ENCODE peak calls at places on chromosomes 11 and 22, in eight cellular contexts. P is CD4-positive, alpha-beta T cell; B is amygdala; C is effector memory CD4-positive, alpha-beta T cell; N is stimulated activated naive CD4-positive, alpha-beta T cell treated with Interleukin-2 at 50 U/mL for 16 hours; E is WTC11; V is stimulated activated naive CD8-positive, alpha-beta T cell treated with anti-CD3 and anti-CD28 coated beads, Interleukin-15, amount 100 ng/mL, for 72 hours; A is T1000. O is an unnamed sample.

GRCh38 chr11:23765862-23766261 is 731.0 kb upstream of the LUZP2 start:
- DNase-seq in P (no peak), B (no peak), C (no peak), N (no peak), E (no peak), V (no peak), A (no peak), O (no peak)

GRCh38 chr11:63869686-63870085 is 30.8 kb downstream of the MARK2 start:
- DNase-seq in P (peak), B (no peak), C (peak), N (no peak), E (no peak), V (no peak), A (no peak), O (no peak)

GRCh38 chr11:106304274-106304673 is 226.8 kb downstream of the AASDHPPT start:
- DNase-seq in P (no peak), B (no peak), C (no peak), N (no peak), E (no peak), V (no peak), A (no peak), O (no peak)

GRCh38 chr11:123083623-123084029 is 21.7 kb upstream of the HSPA8 start:
- DNase-seq in P (peak), B (no peak), C (peak), N (peak), E (no peak), V (no peak), A (peak), O (peak)

GRCh38 chr11:111327908-111328624 is 29.7 kb downstream of the POU2AF3 start:
- DNase-seq in P (no peak), B (no peak), C (no peak), N (no peak), E (no peak), V (no peak), A (no peak), O (no peak)

GRCh38 chr11:133072366-133072765 is 459.9 kb downstream of the OPCML start:
- DNase-seq in P (no peak), B (no peak), C (no peak), N (no peak), E (no peak), V (no peak), A (no peak), O (no peak)

GRCh38 chr11:86192858-86193257 is 51.7 kb upstream of the EED start:
- DNase-seq in P (no peak), B (no peak), C (no peak), N (no peak), E (no peak), V (no peak), A (no peak), O (no peak)

GRCh38 chr11:61922539-61922938 is 5.2 kb upstream of the RAB3IL1 start:
- DNase-seq in P (no peak), B (no peak), C (no peak), N (no peak), E (no peak), V (no peak), A (no peak), O (no peak)

GRCh38 chr11:416757-417621 is 2.2 kb upstream of the SIGIRR start:
- DNase-seq in P (peak), B (no peak), C (peak), N (peak), E (peak), V (no peak), A (no peak), O (no peak)

GRCh38 chr22:27420817-27421361 is 380.7 kb downstream of the MN1 start:
- DNase-seq in P (no peak), B (no peak), C (no peak), N (no peak), E (no peak), V (no peak), A (peak), O (peak)

O was measured in dorsolateral prefrontal cortex.